ENCODE peak calls at places on chromosomes 1 and 21, in six cellular contexts. A is neuronal stem cell, C is IMR-90, I is H9, S is H1, J is mesendoderm. P is an unnamed sample.

GRCh38 chr1:170518965-170519364 is 13.0 kb upstream of the GORAB start:
- DNase-seq in A (no peak), C (no peak), I (no peak), S (no peak), J (no peak), P (no peak)

GRCh38 chr1:220528049-220528678 is at the start of gene MARK1:
- DNase-seq in A (peak), C (no peak), I (peak), S (no peak), J (peak), P (peak)

GRCh38 chr1:248825136-248825535 is 579 bp downstream of the SH3BP5L start:
- DNase-seq in A (no peak), C (no peak), I (no peak), S (no peak), J (no peak), P (no peak)

GRCh38 chr1:228379165-228379460 is 27.5 kb downstream of the TRIM11 start:
- DNase-seq in A (peak), C (no peak), I (no peak), S (no peak), J (peak), P (peak)

GRCh38 chr1:220876511-220877347 is 2.5 kb upstream of the HLX start:
- DNase-seq in A (no peak), C (no peak), I (peak), S (no peak), J (peak), P (peak)

GRCh38 chr1:151238467-151238739 is 16.1 kb upstream of the PSMD4 start:
- DNase-seq in A (no peak), C (peak), I (no peak), S (no peak), J (no peak), P (peak)

GRCh38 chr1:93584238-93585003 is 97.2 kb downstream of the BCAR3 start:
- DNase-seq in A (no peak), C (no peak), I (no peak), S (no peak), J (no peak), P (no peak)

GRCh38 chr1:1128454-1129139 is 12.7 kb upstream of the C1orf159 start:
- DNase-seq in A (no peak), C (no peak), I (no peak), S (no peak), J (no peak), P (no peak)

GRCh38 chr1:167344605-167345385 is 124.1 kb downstream of the POU2F1 start:
- DNase-seq in A (no peak), C (peak), I (no peak), S (no peak), J (no peak), P (peak)

GRCh38 chr1:7915826-7916225 is 24.8 kb downstream of the TNFRSF9 start:
- DNase-seq in A (no peak), C (no peak), I (no peak), S (no peak), J (no peak), P (no peak)

GRCh38 chr1:236523704-236524141 is at the start of gene LGALS8:
- DNase-seq in A (peak), C (peak), I (peak), S (no peak), J (peak), P (peak)

GRCh38 chr1:39827201-39827600 is 38.5 kb upstream of the BMP8B start:
- DNase-seq in A (no peak), C (no peak), I (no peak), S (no peak), J (no peak), P (no peak)

GRCh38 chr1:42700006-42700405 is 17.8 kb downstream of the YBX1 start:
- DNase-seq in A (no peak), C (peak), I (no peak), S (no peak), J (no peak), P (no peak)

GRCh38 chr1:182003953-182004586 is 57.4 kb downstream of the ZNF648 start:
- DNase-seq in A (no peak), C (no peak), I (peak), S (no peak), J (peak), P (no peak)

GRCh38 chr1:157106813-157107189 is 7.2 kb upstream of the ETV3L start:
- DNase-seq in A (no peak), C (no peak), I (peak), S (no peak), J (no peak), P (no peak)

DNA sequence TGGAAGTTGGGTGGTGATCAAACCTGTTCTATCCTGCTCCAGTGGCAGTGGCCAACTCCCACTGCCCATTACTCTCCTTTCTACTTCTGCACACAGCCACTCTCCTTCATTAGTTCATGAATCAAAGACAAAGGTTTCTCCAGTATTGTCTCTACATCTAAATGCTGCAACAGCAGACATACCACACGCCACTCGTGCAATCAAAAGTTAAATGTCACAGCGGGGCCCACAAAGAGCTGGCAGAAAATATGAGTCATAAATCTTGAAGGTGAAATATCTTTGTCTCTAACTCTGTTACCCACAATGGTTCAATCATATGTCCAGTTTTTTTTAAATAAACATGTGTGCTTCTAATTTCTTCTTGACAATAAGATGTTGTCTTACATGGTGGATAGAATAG is 13.3 kb downstream of the APCS start:
- DNase-seq in A (no peak), C (no peak), I (no peak), S (no peak), J (no peak), P (no peak)
- H2BK120ac ChIP-seq in A (no peak), C (peak), I (no peak), S (no peak), J (no peak), P (no peak)

GRCh38 chr1:229843627-229844238 is 217.7 kb downstream of the URB2 start:
- DNase-seq in A (no peak), C (no peak), I (no peak), S (no peak), J (no peak), P (peak)
- H3K27ac ChIP-seq in A (no peak), C (no peak), I (no peak), S (no peak), J (no peak), P (no peak)

GRCh38 chr1:226940029-226940805 is at the start of gene COQ8A:
- DNase-seq in A (peak), C (peak), I (peak), S (peak), J (peak), P (peak)
- H2BK120ac ChIP-seq in A (no peak), C (peak), I (no peak), S (peak), J (no peak), P (peak)

GRCh38 chr1:234925440-234926251 is 203.0 kb downstream of the TOMM20 start:
- DNase-seq in A (no peak), C (peak), I (peak), S (peak), J (peak), P (peak)
- H3K27ac ChIP-seq in A (peak), C (peak), I (no peak), S (no peak), J (peak), P (peak)

GRCh38 chr1:40980068-40980452 is 564 bp downstream of the CTPS1 start:
- DNase-seq in A (no peak), C (no peak), I (no peak), S (no peak), J (no peak), P (no peak)
- H2BK120ac ChIP-seq in A (peak), C (no peak), I (no peak), S (no peak), J (no peak), P (peak)

DNA sequence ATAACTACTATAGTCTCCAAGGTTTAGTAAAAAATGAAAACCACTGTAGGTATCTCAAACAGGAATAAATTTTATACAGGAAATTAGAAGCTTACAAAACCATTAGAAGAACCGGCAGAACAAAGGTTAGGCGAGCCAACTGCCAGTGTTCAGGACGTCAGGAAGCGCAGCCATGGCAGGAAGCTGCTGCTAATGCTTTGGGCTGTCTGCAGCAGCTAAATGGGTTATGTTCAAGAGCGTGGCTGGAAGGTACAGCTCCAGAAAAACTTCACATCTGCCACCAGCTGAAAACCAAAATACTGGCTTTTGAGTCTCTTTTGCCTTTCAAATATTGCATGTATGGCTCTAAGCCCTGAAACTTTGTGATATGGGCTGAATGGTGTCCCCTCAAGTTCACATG is 35.7 kb upstream of the MYSM1 start:
- DNase-seq in A (no peak), C (no peak), I (no peak), S (no peak), J (no peak), P (no peak)
- H3K27ac ChIP-seq in A (no peak), C (no peak), I (no peak), S (no peak), J (no peak), P (no peak)

DNA sequence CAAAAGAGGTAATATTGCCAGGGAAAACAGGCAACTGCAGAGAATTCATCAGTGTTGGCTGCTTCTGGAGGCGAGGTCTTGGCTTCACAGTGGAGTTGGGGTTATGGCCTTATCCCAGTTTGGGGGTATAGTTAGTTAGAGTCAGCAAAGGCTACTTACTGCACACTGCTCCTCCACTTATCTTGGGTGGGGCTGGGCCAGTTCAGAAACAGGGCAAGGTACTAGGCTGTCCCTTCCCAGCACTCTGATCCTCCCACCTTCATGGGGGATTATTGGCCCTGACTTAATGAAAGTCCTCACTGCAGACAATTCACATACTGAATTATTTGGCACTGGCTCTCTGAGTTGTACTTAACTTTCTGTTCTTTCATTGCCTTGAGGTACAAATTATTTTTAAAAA is 189.6 kb downstream of the NRIP1 start:
- DNase-seq in A (no peak), C (no peak), I (no peak), S (no peak), J (no peak), P (no peak)
- H2BK120ac ChIP-seq in A (no peak), C (no peak), I (no peak), S (no peak), J (no peak), P (no peak)

P was measured in mesenchymal stem cell.